ENCODE peak calls at places on chromosome 18, in five cellular contexts. U is astrocyte, I is GM20000, F is adrenal gland, W is thyroid gland. G is an unnamed sample.

GRCh38 chr18:63422862-63423304 is 607 bp upstream of the VPS4B start:
- DNase-seq in U (no peak), I (peak), F (no peak), W (no peak), G (no peak)

GRCh38 chr18:34354351-34354750 is 129.6 kb upstream of the NOL4 start:
- DNase-seq in U (no peak), I (no peak), F (no peak), W (no peak), G (no peak)

GRCh38 chr18:6672909-6673308 is 56.6 kb upstream of the ARHGAP28 start:
- DNase-seq in U (no peak), I (no peak), F (no peak), W (no peak), G (no peak)

GRCh38 chr18:6056171-6056932 is 161.0 kb upstream of the TMEM200C start:
- DNase-seq in U (peak), I (peak), F (no peak), W (no peak), G (no peak)

GRCh38 chr18:54218299-54218698 is 6.2 kb downstream of the MBD2 start:
- DNase-seq in U (no peak), I (no peak), F (no peak), W (no peak), G (no peak)

GRCh38 chr18:67525328-67526110 is 9.0 kb upstream of the DSEL start:
- DNase-seq in U (peak), I (no peak), F (peak), W (peak), G (no peak)

GRCh38 chr18:9474103-9474982 is 970 bp upstream of the RALBP1 start:
- DNase-seq in U (peak), I (no peak), F (peak), W (peak), G (no peak)

GRCh38 chr18:77065221-77065981 is 67.2 kb downstream of the MBP start:
- DNase-seq in U (peak), I (no peak), F (no peak), W (no peak), G (peak)

GRCh38 chr18:28032177-28032576 is 144.8 kb downstream of the CDH2 start:
- DNase-seq in U (peak), I (no peak), F (no peak), W (no peak), G (no peak)

GRCh38 chr18:27114842-27115241 is 70.3 kb downstream of the CHST9 start:
- DNase-seq in U (no peak), I (no peak), F (no peak), W (no peak), G (no peak)

GRCh38 chr18:11251891-11252270 is 102.5 kb upstream of the PIEZO2 start:
- DNase-seq in U (peak), I (no peak), F (no peak), W (no peak), G (no peak)

GRCh38 chr18:13407484-13407883 is 188.9 kb downstream of the LDLRAD4 start:
- DNase-seq in U (no peak), I (no peak), F (no peak), W (no peak), G (no peak)

GRCh38 chr18:23049698-23050373 is 85.4 kb upstream of the CABLES1 start:
- DNase-seq in U (no peak), I (no peak), F (no peak), W (no peak), G (no peak)

GRCh38 chr18:5966514-5966913 is 71.2 kb upstream of the TMEM200C start:
- DNase-seq in U (no peak), I (no peak), F (no peak), W (no peak), G (no peak)

GRCh38 chr18:74282359-74283254 is 9.2 kb downstream of the CYB5A start:
- DNase-seq in U (no peak), I (no peak), F (no peak), W (no peak), G (no peak)

GRCh38 chr18:74283646-74284045 is 8.1 kb downstream of the CYB5A start:
- DNase-seq in U (no peak), I (no peak), F (no peak), W (no peak), G (no peak)

GRCh38 chr18:74286106-74286856 is 5.5 kb downstream of the CYB5A start:
- DNase-seq in U (no peak), I (no peak), F (no peak), W (no peak), G (no peak)

GRCh38 chr18:74283255-74283554 is 8.6 kb downstream of the CYB5A start:
- DNase-seq in U (no peak), I (peak), F (no peak), W (no peak), G (peak)

GRCh38 chr18:74284501-74285004 is 7.2 kb downstream of the CYB5A start:
- DNase-seq in U (no peak), I (no peak), F (no peak), W (no peak), G (no peak)
- TF ChIP-seq CTCF in U (no peak), I (no peak), F (no peak), W (no peak), G (no peak)

GRCh38 chr18:58135806-58136331 is 91.8 kb downstream of the NEDD4L start:
- DNase-seq in U (peak), I (peak), F (peak), W (peak), G (peak)
- TF ChIP-seq CTCF in U (peak), I (peak), F (peak), W (peak), G (peak)

GRCh38 chr18:60411715-60412114 is 39.1 kb upstream of the MC4R start:
- DNase-seq in U (no peak), I (no peak), F (no peak), W (no peak), G (no peak)
- TF ChIP-seq CTCF in U (no peak), I (no peak), F (no peak), W (no peak), G (no peak)

GRCh38 chr18:42620585-42620984 is 494.9 kb downstream of the RIT2 start:
- DNase-seq in U (no peak), I (no peak), F (no peak), W (no peak), G (no peak)
- TF ChIP-seq CTCF in U (no peak), I (no peak), F (no peak), W (peak), G (no peak)